ENCODE peak calls at places on chromosome X, in eight cellular contexts. One of them, this sample, is unnamed.

GRCh38 chrX:148647666-148648065 is 147.2 kb downstream of the AFF2 start:
- DNase-seq in stimulated activated naive CD8-positive, alpha-beta T cell treated with anti-CD3 and anti-CD28 coated beads, Interleukin-15, amount 100 ng/mL, for 72 hours: no peak
- DNase-seq in MCF 10A: no peak
- DNase-seq in stimulated activated CD4-positive, alpha-beta T cell treated with anti-CD3 and anti-CD28 coated beads, TNF-alpha, amount 100 ng/mL, for 1 hour: no peak
- DNase-seq in NCI-H1092 treated with DMSO at 0.1 percent for 48 hours: no peak
- DNase-seq in neural crest cell: no peak
- DNase-seq in KG1: no peak
- DNase-seq in fibroblast of pulmonary artery: no peak
- DNase-seq in this sample: no peak

GRCh38 chrX:17052776-17053175 is 106.3 kb downstream of the REPS2 start:
- DNase-seq in stimulated activated naive CD8-positive, alpha-beta T cell treated with anti-CD3 and anti-CD28 coated beads, Interleukin-15, amount 100 ng/mL, for 72 hours: no peak
- DNase-seq in MCF 10A: no peak
- DNase-seq in stimulated activated CD4-positive, alpha-beta T cell treated with anti-CD3 and anti-CD28 coated beads, TNF-alpha, amount 100 ng/mL, for 1 hour: no peak
- DNase-seq in NCI-H1092 treated with DMSO at 0.1 percent for 48 hours: no peak
- DNase-seq in neural crest cell: no peak
- DNase-seq in KG1: no peak
- DNase-seq in fibroblast of pulmonary artery: no peak
- DNase-seq in this sample: no peak

GRCh38 chrX:12497832-12498591 is 293.2 kb upstream of the PRPS2 start:
- DNase-seq in stimulated activated naive CD8-positive, alpha-beta T cell treated with anti-CD3 and anti-CD28 coated beads, Interleukin-15, amount 100 ng/mL, for 72 hours: no peak
- DNase-seq in MCF 10A: peak
- DNase-seq in stimulated activated CD4-positive, alpha-beta T cell treated with anti-CD3 and anti-CD28 coated beads, TNF-alpha, amount 100 ng/mL, for 1 hour: no peak
- DNase-seq in NCI-H1092 treated with DMSO at 0.1 percent for 48 hours: peak
- DNase-seq in neural crest cell: peak
- DNase-seq in KG1: no peak
- DNase-seq in fibroblast of pulmonary artery: no peak
- DNase-seq in this sample: peak

GRCh38 chrX:141402897-141403610 is 160.7 kb upstream of the SPANXC start:
- DNase-seq in stimulated activated naive CD8-positive, alpha-beta T cell treated with anti-CD3 and anti-CD28 coated beads, Interleukin-15, amount 100 ng/mL, for 72 hours: no peak
- DNase-seq in MCF 10A: no peak
- DNase-seq in stimulated activated CD4-positive, alpha-beta T cell treated with anti-CD3 and anti-CD28 coated beads, TNF-alpha, amount 100 ng/mL, for 1 hour: no peak
- DNase-seq in NCI-H1092 treated with DMSO at 0.1 percent for 48 hours: no peak
- DNase-seq in neural crest cell: no peak
- DNase-seq in KG1: no peak
- DNase-seq in fibroblast of pulmonary artery: no peak
- DNase-seq in this sample: no peak

GRCh38 chrX:1060562-1060960 is 151.9 kb downstream of the CRLF2 start:
- DNase-seq in stimulated activated naive CD8-positive, alpha-beta T cell treated with anti-CD3 and anti-CD28 coated beads, Interleukin-15, amount 100 ng/mL, for 72 hours: no peak
- DNase-seq in MCF 10A: no peak
- DNase-seq in stimulated activated CD4-positive, alpha-beta T cell treated with anti-CD3 and anti-CD28 coated beads, TNF-alpha, amount 100 ng/mL, for 1 hour: no peak
- DNase-seq in NCI-H1092 treated with DMSO at 0.1 percent for 48 hours: no peak
- DNase-seq in neural crest cell: no peak
- DNase-seq in KG1: no peak
- DNase-seq in fibroblast of pulmonary artery: no peak
- DNase-seq in this sample: no peak

GRCh38 chrX:1932231-1932630 is 317.4 kb downstream of the ASMT start:
- DNase-seq in stimulated activated naive CD8-positive, alpha-beta T cell treated with anti-CD3 and anti-CD28 coated beads, Interleukin-15, amount 100 ng/mL, for 72 hours: no peak
- DNase-seq in MCF 10A: no peak
- DNase-seq in stimulated activated CD4-positive, alpha-beta T cell treated with anti-CD3 and anti-CD28 coated beads, TNF-alpha, amount 100 ng/mL, for 1 hour: no peak
- DNase-seq in NCI-H1092 treated with DMSO at 0.1 percent for 48 hours: no peak
- DNase-seq in neural crest cell: no peak
- DNase-seq in KG1: no peak
- DNase-seq in fibroblast of pulmonary artery: peak
- DNase-seq in this sample: no peak

GRCh38 chrX:66489339-66489738 is 149.5 kb downstream of the EDA2R start:
- DNase-seq in stimulated activated naive CD8-positive, alpha-beta T cell treated with anti-CD3 and anti-CD28 coated beads, Interleukin-15, amount 100 ng/mL, for 72 hours: no peak
- DNase-seq in MCF 10A: peak
- DNase-seq in stimulated activated CD4-positive, alpha-beta T cell treated with anti-CD3 and anti-CD28 coated beads, TNF-alpha, amount 100 ng/mL, for 1 hour: no peak
- DNase-seq in NCI-H1092 treated with DMSO at 0.1 percent for 48 hours: no peak
- DNase-seq in neural crest cell: no peak
- DNase-seq in KG1: no peak
- DNase-seq in fibroblast of pulmonary artery: no peak
- DNase-seq in this sample: no peak

GRCh38 chrX:53283099-53283498 is 1.7 kb upstream of the IQSEC2 start:
- DNase-seq in stimulated activated naive CD8-positive, alpha-beta T cell treated with anti-CD3 and anti-CD28 coated beads, Interleukin-15, amount 100 ng/mL, for 72 hours: no peak
- DNase-seq in MCF 10A: no peak
- DNase-seq in stimulated activated CD4-positive, alpha-beta T cell treated with anti-CD3 and anti-CD28 coated beads, TNF-alpha, amount 100 ng/mL, for 1 hour: no peak
- DNase-seq in NCI-H1092 treated with DMSO at 0.1 percent for 48 hours: no peak
- DNase-seq in neural crest cell: no peak
- DNase-seq in KG1: no peak
- DNase-seq in fibroblast of pulmonary artery: no peak
- DNase-seq in this sample: no peak

GRCh38 chrX:10230222-10230621 is 73.4 kb downstream of the CLCN4 start:
- DNase-seq in stimulated activated naive CD8-positive, alpha-beta T cell treated with anti-CD3 and anti-CD28 coated beads, Interleukin-15, amount 100 ng/mL, for 72 hours: no peak
- DNase-seq in MCF 10A: no peak
- DNase-seq in stimulated activated CD4-positive, alpha-beta T cell treated with anti-CD3 and anti-CD28 coated beads, TNF-alpha, amount 100 ng/mL, for 1 hour: no peak
- DNase-seq in NCI-H1092 treated with DMSO at 0.1 percent for 48 hours: no peak
- DNase-seq in neural crest cell: no peak
- DNase-seq in KG1: no peak
- DNase-seq in fibroblast of pulmonary artery: no peak
- DNase-seq in this sample: no peak

GRCh38 chrX:130497531-130497930 is 95.7 kb downstream of the RBMX2 start:
- DNase-seq in stimulated activated naive CD8-positive, alpha-beta T cell treated with anti-CD3 and anti-CD28 coated beads, Interleukin-15, amount 100 ng/mL, for 72 hours: no peak
- DNase-seq in MCF 10A: no peak
- DNase-seq in stimulated activated CD4-positive, alpha-beta T cell treated with anti-CD3 and anti-CD28 coated beads, TNF-alpha, amount 100 ng/mL, for 1 hour: no peak
- DNase-seq in NCI-H1092 treated with DMSO at 0.1 percent for 48 hours: no peak
- DNase-seq in neural crest cell: no peak
- DNase-seq in KG1: no peak
- DNase-seq in fibroblast of pulmonary artery: no peak
- DNase-seq in this sample: no peak

GRCh38 chrX:153576239-153576870 is 22.6 kb downstream of the CCNQ start:
- DNase-seq in stimulated activated naive CD8-positive, alpha-beta T cell treated with anti-CD3 and anti-CD28 coated beads, Interleukin-15, amount 100 ng/mL, for 72 hours: no peak
- DNase-seq in MCF 10A: no peak
- DNase-seq in stimulated activated CD4-positive, alpha-beta T cell treated with anti-CD3 and anti-CD28 coated beads, TNF-alpha, amount 100 ng/mL, for 1 hour: no peak
- DNase-seq in NCI-H1092 treated with DMSO at 0.1 percent for 48 hours: no peak
- DNase-seq in neural crest cell: no peak
- DNase-seq in KG1: no peak
- DNase-seq in fibroblast of pulmonary artery: no peak
- DNase-seq in this sample: no peak

GRCh38 chrX:13755254-13755653 is 20.7 kb downstream of the OFD1 start:
- DNase-seq in stimulated activated naive CD8-positive, alpha-beta T cell treated with anti-CD3 and anti-CD28 coated beads, Interleukin-15, amount 100 ng/mL, for 72 hours: no peak
- DNase-seq in MCF 10A: no peak
- DNase-seq in stimulated activated CD4-positive, alpha-beta T cell treated with anti-CD3 and anti-CD28 coated beads, TNF-alpha, amount 100 ng/mL, for 1 hour: no peak
- DNase-seq in NCI-H1092 treated with DMSO at 0.1 percent for 48 hours: no peak
- DNase-seq in neural crest cell: no peak
- DNase-seq in KG1: no peak
- DNase-seq in fibroblast of pulmonary artery: no peak
- DNase-seq in this sample: no peak

GRCh38 chrX:42290608-42291007 is 367.3 kb upstream of the CASK start:
- DNase-seq in stimulated activated naive CD8-positive, alpha-beta T cell treated with anti-CD3 and anti-CD28 coated beads, Interleukin-15, amount 100 ng/mL, for 72 hours: no peak
- DNase-seq in MCF 10A: peak
- DNase-seq in stimulated activated CD4-positive, alpha-beta T cell treated with anti-CD3 and anti-CD28 coated beads, TNF-alpha, amount 100 ng/mL, for 1 hour: no peak
- DNase-seq in NCI-H1092 treated with DMSO at 0.1 percent for 48 hours: no peak
- DNase-seq in neural crest cell: no peak
- DNase-seq in KG1: no peak
- DNase-seq in fibroblast of pulmonary artery: peak
- DNase-seq in this sample: no peak

GRCh38 chrX:71173440-71173839 is 28.8 kb downstream of the NLGN3 start:
- DNase-seq in stimulated activated naive CD8-positive, alpha-beta T cell treated with anti-CD3 and anti-CD28 coated beads, Interleukin-15, amount 100 ng/mL, for 72 hours: no peak
- DNase-seq in MCF 10A: no peak
- DNase-seq in stimulated activated CD4-positive, alpha-beta T cell treated with anti-CD3 and anti-CD28 coated beads, TNF-alpha, amount 100 ng/mL, for 1 hour: no peak
- DNase-seq in NCI-H1092 treated with DMSO at 0.1 percent for 48 hours: no peak
- DNase-seq in neural crest cell: no peak
- DNase-seq in KG1: no peak
- DNase-seq in fibroblast of pulmonary artery: no peak
- DNase-seq in this sample: no peak

This sample was measured in NCI-H146.